ENCODE peak calls at places on chromosomes 2 and 18, in nine cellular contexts. F is breast epithelium; Z is AG08395; C is upper lobe of right lung; G is activated CD8-positive, alpha-beta T cell treated with anti-CD3 and anti-CD28 coated beads, Interleukin-2, amount 10 ng/mL, durations not matched to agents 7 days and 5 days; X is B cell; A is H4; Q is nucleus accumbens; E is amniotic stem cell. L is an unnamed sample.

GRCh38 chr18:3595282-3596273 is 145.6 kb downstream of the TGIF1 start:
- DNase-seq in F (peak), Z (peak), C (no peak), G (peak), X (peak), A (peak), Q (no peak), E (peak), L (no peak)

GRCh38 chr2:40658917-40659316 is 207.0 kb upstream of the SLC8A1 start:
- DNase-seq in F (no peak), Z (peak), C (no peak), G (no peak), X (no peak), A (no peak), Q (no peak), E (no peak), L (peak)

GRCh38 chr2:2075866-2076265 is 255.2 kb downstream of the MYT1L start:
- DNase-seq in F (peak), Z (no peak), C (no peak), G (no peak), X (no peak), A (no peak), Q (no peak), E (no peak), L (no peak)

GRCh38 chr18:74146756-74147155 is 878 bp downstream of the FBXO15 start:
- DNase-seq in F (no peak), Z (peak), C (no peak), G (no peak), X (no peak), A (no peak), Q (no peak), E (peak), L (no peak)

GRCh38 chr2:26845021-26845420 is 2.9 kb upstream of the DPYSL5 start:
- DNase-seq in F (no peak), Z (no peak), C (no peak), G (no peak), X (no peak), A (no peak), Q (no peak), E (no peak), L (no peak)

GRCh38 chr2:209648714-209649113 is 122.9 kb upstream of the UNC80 start:
- DNase-seq in F (no peak), Z (peak), C (no peak), G (no peak), X (no peak), A (no peak), Q (no peak), E (no peak), L (peak)

GRCh38 chr18:10015941-10016819 is 102.4 kb downstream of the VAPA start:
- DNase-seq in F (no peak), Z (peak), C (no peak), G (no peak), X (no peak), A (peak), Q (no peak), E (peak), L (no peak)

GRCh38 chr2:139773720-139774277 is 993.6 kb upstream of the NXPH2 start:
- DNase-seq in F (no peak), Z (no peak), C (no peak), G (no peak), X (no peak), A (no peak), Q (no peak), E (no peak), L (no peak)

GRCh38 chr2:165627463-165627862 is 158.0 kb downstream of the CSRNP3 start:
- DNase-seq in F (no peak), Z (no peak), C (no peak), G (no peak), X (no peak), A (peak), Q (no peak), E (no peak), L (peak)

GRCh38 chr2:106575955-106576354 is 88.8 kb downstream of the CD8B2 start:
- DNase-seq in F (peak), Z (no peak), C (no peak), G (no peak), X (no peak), A (peak), Q (no peak), E (no peak), L (no peak)

GRCh38 chr2:237904806-237905599 is 45.6 kb downstream of the RAMP1 start:
- DNase-seq in F (no peak), Z (peak), C (peak), G (peak), X (no peak), A (peak), Q (peak), E (peak), L (no peak)

GRCh38 chr2:219687882-219688559 is 60.6 kb downstream of the SLC4A3 start:
- DNase-seq in F (no peak), Z (no peak), C (no peak), G (no peak), X (no peak), A (no peak), Q (no peak), E (no peak), L (no peak)

GRCh38 chr2:239873656-239874635 is 151.2 kb downstream of the NDUFA10 start:
- DNase-seq in F (no peak), Z (no peak), C (peak), G (peak), X (no peak), A (no peak), Q (no peak), E (no peak), L (no peak)